ENCODE peak calls at places on chromosomes 2 and 18, in six cellular contexts. Z, W, R, I, S and P are unnamed samples.

GRCh38 chr2:45483997-45484396 is 127.1 kb downstream of the SRBD1 start:
- DNase-seq in R (no peak), Z (peak; percentile 10), S (peak; percentile 30), I (no peak), W (no peak), P (no peak)

GRCh38 chr18:37637451-37637850 is 71.9 kb upstream of the CELF4 start:
- DNase-seq in I (no peak), Z (no peak), S (no peak), W (no peak), R (no peak), P (no peak)

GRCh38 chr2:199602896-199603482 is 145.2 kb upstream of the SATB2 start:
- DNase-seq in Z (no peak), S (peak; percentile 29), R (no peak), I (no peak), W (no peak), P (no peak)

GRCh38 chr2:224584768-224585204 is 377 bp downstream of the CUL3 start:
- DNase-seq in S (peak; percentile 82), I (no peak), Z (peak; percentile 35), R (no peak), W (peak; percentile 20), P (peak; percentile 27)

GRCh38 chr2:40448476-40449079 is 3.3 kb downstream of the SLC8A1 start:
- DNase-seq in W (no peak), Z (peak; percentile 21), R (no peak), I (no peak), S (peak; percentile 60), P (no peak)

GRCh38 chr2:156748238-156748637 is 312.1 kb downstream of the GPD2 start:
- DNase-seq in Z (no peak), W (no peak), I (no peak), S (no peak), R (no peak), P (no peak)

GRCh38 chr2:215900865-215901264 is 112.5 kb downstream of the MREG start:
- DNase-seq in I (no peak), R (no peak), Z (no peak), S (no peak), W (no peak), P (no peak)

GRCh38 chr18:62950246-62950645 is 234.9 kb downstream of the PHLPP1 start:
- DNase-seq in S (no peak), Z (no peak), R (no peak), W (no peak), I (no peak), P (no peak)

GRCh38 chr2:179900655-179901054 is 39.2 kb upstream of the ZNF385B start:
- DNase-seq in S (no peak), Z (no peak), R (no peak), W (no peak), I (no peak), P (no peak)

GRCh38 chr2:12113364-12113763 is 366.9 kb downstream of the LPIN1 start:
- DNase-seq in R (no peak), I (no peak), S (no peak), W (no peak), Z (no peak), P (no peak)

GRCh38 chr18:38898167-38898566 is 1332.6 kb upstream of the CELF4 start:
- DNase-seq in I (no peak), S (no peak), R (no peak), Z (no peak), W (no peak), P (no peak)

GRCh38 chr2:231133365-231134114 is 8.7 kb upstream of the HTR2B start:
- DNase-seq in R (no peak), S (no peak), I (no peak), W (no peak), Z (peak; percentile 27), P (no peak)

GRCh38 chr2:124024491-124025348 is at the start of gene CNTNAP5:
- DNase-seq in Z (no peak), R (no peak), S (peak; percentile 89), W (peak; percentile 40), I (no peak), P (peak; percentile 45)

GRCh38 chr2:119466373-119466772 is 34.7 kb downstream of the TMEM37 start:
- DNase-seq in Z (no peak), S (no peak), I (no peak), R (no peak), W (no peak), P (no peak)

GRCh38 chr2:167294031-167294774 is 405.9 kb downstream of the XIRP2 start:
- DNase-seq in Z (no peak), S (peak; percentile 67), I (no peak), R (no peak), W (no peak), P (no peak)

GRCh38 chr2:148990968-148991367 is 47.5 kb upstream of the LYPD6B start:
- DNase-seq in Z (peak; percentile 9), I (no peak), S (peak; percentile 11), R (no peak), W (no peak), P (no peak)

GRCh38 chr2:226882606-226883005 is 46.8 kb downstream of the RHBDD1 start:
- DNase-seq in S (no peak), I (no peak), R (no peak), Z (no peak), W (no peak), P (no peak)

GRCh38 chr18:29309352-29309751 is 1132.4 kb upstream of the CDH2 start:
- DNase-seq in S (peak; percentile 7), Z (no peak), I (no peak), R (no peak), W (no peak), P (no peak)

DNA sequence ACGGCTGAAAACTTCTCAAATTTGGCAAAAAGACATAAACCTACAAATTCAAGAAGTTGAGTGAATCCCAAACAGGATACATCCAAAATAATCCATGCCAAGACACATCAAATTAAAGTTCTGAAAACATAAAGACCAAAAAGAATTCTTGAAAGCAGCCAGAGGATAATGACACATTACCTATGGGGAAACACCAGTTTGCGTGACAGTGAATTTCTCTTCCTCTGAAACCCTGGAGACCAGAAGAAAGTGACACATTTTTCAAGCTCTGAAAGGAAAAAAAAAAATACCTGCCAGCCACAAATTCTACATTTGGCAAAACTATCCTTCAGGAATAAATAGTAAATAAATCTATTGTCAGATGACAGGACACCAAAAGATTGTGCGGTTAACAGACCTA is 86.0 kb upstream of the AFF3 start:
- DNase-seq in S (no peak), W (no peak), I (no peak), R (no peak), Z (no peak), P (no peak)
- TF ChIP-seq JUND in S (no peak), W (no peak), I (no peak), R (no peak), Z (no peak), P (no peak)

GRCh38 chr2:105294844-105295481 is 34.6 kb downstream of the TGFBRAP1 start:
- DNase-seq in Z (peak; percentile 59), S (peak; percentile 82), I (peak; percentile 44), W (peak; percentile 64), R (no peak), P (peak; percentile 30)
- TF ChIP-seq JUND in Z (no peak), S (no peak), I (no peak), W (no peak), R (no peak), P (no peak)

DNA sequence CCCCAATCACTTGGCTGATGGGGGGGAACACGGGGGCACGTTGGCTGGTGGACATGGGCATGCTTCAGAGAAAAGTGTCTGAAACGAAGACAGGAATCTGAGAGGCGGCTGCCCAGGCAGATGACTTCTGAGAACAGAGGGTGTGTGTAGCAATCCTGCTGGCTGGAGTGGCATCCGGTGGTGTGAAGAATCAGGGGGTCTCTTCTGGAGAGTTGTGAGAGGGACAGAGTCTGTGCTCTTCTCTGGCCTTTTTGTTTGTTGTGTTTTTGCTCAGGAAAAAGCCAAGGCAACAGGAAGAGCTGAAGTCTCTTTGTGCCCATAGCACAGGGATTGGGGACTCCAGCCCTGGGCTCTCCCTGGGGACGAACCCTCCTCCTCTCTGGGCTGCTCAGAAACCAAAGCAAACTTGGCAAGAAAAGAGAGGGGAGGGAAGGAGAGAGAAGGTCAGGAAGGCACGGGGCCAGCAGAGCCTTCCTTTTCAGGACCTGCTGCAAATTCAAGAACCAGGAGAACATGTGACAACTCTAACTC is 97.0 kb upstream of the SMAD2 start:
- DNase-seq in S (no peak), R (no peak), Z (no peak), W (no peak), I (no peak), P (no peak)
- TF ChIP-seq JUND in S (no peak), R (no peak), Z (no peak), W (no peak), I (no peak), P (no peak)

GRCh38 chr2:48952071-48952604 is 196.6 kb upstream of the LHCGR start:
- DNase-seq in I (no peak), Z (no peak), S (peak; percentile 76), R (no peak), W (no peak), P (no peak)
- TF ChIP-seq JUND in I (no peak), Z (no peak), S (no peak), R (no peak), W (no peak), P (no peak)

GRCh38 chr2:236291911-236292310 is 27.7 kb upstream of the ASB18 start:
- DNase-seq in S (no peak), Z (no peak), R (no peak), W (no peak), I (no peak), P (no peak)
- TF ChIP-seq JUND in S (no peak), Z (no peak), R (no peak), W (no peak), I (no peak), P (no peak)

GRCh38 chr2:66573412-66573811 is 138.5 kb downstream of the MEIS1 start:
- DNase-seq in W (no peak), R (no peak), Z (no peak), S (no peak), I (no peak), P (no peak)
- TF ChIP-seq JUND in W (no peak), R (no peak), Z (no peak), S (no peak), I (no peak), P (no peak)

GRCh38 chr2:33425156-33425555 is 51.3 kb upstream of the RASGRP3 start:
- DNase-seq in R (no peak), S (no peak), I (no peak), Z (no peak), W (no peak), P (no peak)

GRCh38 chr2:33425660-33426059 is 50.8 kb upstream of the RASGRP3 start:
- DNase-seq in R (no peak), I (no peak), S (no peak), Z (no peak), W (no peak), P (no peak)

GRCh38 chr2:33430856-33431255 is 45.6 kb upstream of the RASGRP3 start:
- DNase-seq in Z (no peak), R (no peak), W (no peak), S (no peak), I (no peak), P (no peak)

GRCh38 chr2:33421820-33422219 is 54.6 kb upstream of the RASGRP3 start:
- DNase-seq in Z (no peak), W (no peak), S (no peak), I (no peak), R (no peak), P (no peak)

GRCh38 chr2:33426666-33427231 is 49.7 kb upstream of the RASGRP3 start:
- DNase-seq in W (no peak), S (no peak), I (no peak), Z (peak; percentile 23), R (no peak), P (no peak)
- TF ChIP-seq JUND in W (no peak), S (peak; percentile 78), I (no peak), Z (no peak), R (no peak), P (no peak)